ENCODE peak calls at places on chromosomes 3 and 15, in six cellular contexts. A, D, P, W, O and J are unnamed samples.

GRCh38 chr3:24432989-24433388 is 61.7 kb downstream of the THRB start:
- DNase-seq in A (no peak), D (no peak), P (no peak), W (no peak), O (no peak), J (no peak)

GRCh38 chr3:14312375-14312774 is 90.0 kb upstream of the SLC6A6 start:
- DNase-seq in A (no peak), D (no peak), P (no peak), W (no peak), O (no peak), J (no peak)

GRCh38 chr3:158702815-158703481 is 29.3 kb downstream of the RARRES1 start:
- DNase-seq in A (no peak), D (no peak), P (no peak), W (no peak), O (no peak), J (no peak)

GRCh38 chr15:41872166-41872747 is 21.6 kb downstream of the SPTBN5 start:
- DNase-seq in A (no peak), D (no peak), P (no peak), W (no peak), O (no peak), J (no peak)

GRCh38 chr3:52187576-52187975 is 10.4 kb upstream of the ALAS1 start:
- DNase-seq in A (no peak), D (no peak), P (no peak), W (no peak), O (no peak), J (no peak)

GRCh38 chr15:40081691-40082194 is 26.9 kb downstream of the BMF start:
- DNase-seq in A (no peak), D (peak; percentile 46), P (peak; percentile 96), W (no peak), O (no peak), J (no peak)

GRCh38 chr3:128317101-128317697 is 149.5 kb downstream of the DNAJB8 start:
- DNase-seq in A (no peak), D (no peak), P (no peak), W (no peak), O (peak; percentile 22), J (no peak)

GRCh38 chr3:49171775-49172500 is 540 bp downstream of the KLHDC8B start:
- DNase-seq in A (no peak), D (no peak), P (no peak), W (no peak), O (no peak), J (no peak)

GRCh38 chr3:15797600-15798303 is at the start of gene ANKRD28:
- DNase-seq in A (no peak), D (peak; percentile 33), P (peak; percentile 58), W (no peak), O (no peak), J (no peak)

GRCh38 chr3:140629351-140630137 is 48.3 kb upstream of the TRIM42 start:
- DNase-seq in A (no peak), D (no peak), P (peak; percentile 17), W (no peak), O (no peak), J (no peak)

GRCh38 chr3:59185586-59186381 is 136.0 kb upstream of the CFAP20DC start:
- DNase-seq in A (no peak), D (no peak), P (no peak), W (no peak), O (no peak), J (no peak)

GRCh38 chr3:10194328-10195071 is 29.8 kb downstream of the IRAK2 start:
- DNase-seq in A (no peak), D (peak; percentile 61), P (no peak), W (peak; percentile 74), O (no peak), J (no peak)

GRCh38 chr15:94526071-94526689 is 294.8 kb downstream of the MCTP2 start:
- DNase-seq in A (no peak), D (no peak), P (no peak), W (no peak), O (no peak), J (no peak)

GRCh38 chr3:193614430-193614829 is 21.4 kb downstream of the OPA1 start:
- DNase-seq in A (no peak), D (no peak), P (no peak), W (no peak), O (no peak), J (no peak)

DNA sequence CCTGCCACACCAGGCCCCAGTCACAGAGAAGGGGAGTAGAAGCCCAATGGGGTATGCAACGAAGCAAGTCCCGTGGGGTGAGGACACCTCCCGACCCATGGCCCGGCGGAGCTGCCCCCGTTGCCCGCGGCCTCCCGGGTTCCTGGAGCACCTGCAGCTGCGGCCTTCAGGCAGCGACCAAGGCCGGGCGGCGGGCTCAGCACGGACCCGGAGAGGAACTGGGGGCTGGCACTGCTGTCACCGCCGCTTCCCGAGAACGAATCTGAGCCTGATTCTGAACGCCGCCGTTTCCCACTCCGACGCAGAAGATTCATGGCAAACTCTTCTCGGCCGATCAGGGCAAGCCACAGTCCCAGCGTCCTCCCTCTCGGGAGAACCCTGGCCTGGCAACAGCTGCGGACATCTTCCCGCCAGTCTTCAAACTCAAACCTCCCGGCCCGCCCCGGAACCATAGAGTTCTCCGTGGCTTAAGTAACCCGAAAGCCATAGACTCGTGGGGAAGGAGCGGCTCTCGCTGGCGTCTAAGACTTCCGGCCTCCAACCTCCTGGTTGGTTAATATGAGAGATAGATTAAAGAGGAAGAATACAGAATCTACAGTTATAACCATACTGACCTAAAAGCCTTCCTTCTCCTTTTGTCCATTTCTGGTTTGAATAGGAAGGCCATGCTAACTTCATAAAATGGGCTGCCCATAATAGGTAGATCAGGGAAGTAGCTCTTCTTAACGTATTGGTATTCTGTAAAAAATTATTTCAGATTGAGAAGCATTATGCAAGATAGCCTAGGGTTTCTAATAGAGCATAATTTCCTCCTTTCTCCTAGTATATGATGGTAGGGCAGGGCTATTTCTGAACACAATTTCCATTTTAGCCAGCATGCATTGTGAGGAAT is at the start of gene POLQ:
- DNase-seq in A (peak; percentile 71), D (peak; percentile 79), P (peak; percentile 87), W (peak; percentile 77), O (peak; percentile 85), J (peak; percentile 67)
- TF ChIP-seq POLR2A in A (peak; percentile 75), D (peak; percentile 82), P (peak; percentile 63), W (peak; percentile 83), O (peak; percentile 88), J (peak; percentile 64)

GRCh38 chr15:82064824-82065223 is 19.0 kb upstream of the MEX3B start:
- DNase-seq in A (no peak), D (no peak), P (no peak), W (no peak), O (no peak), J (no peak)

GRCh38 chr15:82060817-82061216 is 15.0 kb upstream of the MEX3B start:
- DNase-seq in A (no peak), D (no peak), P (no peak), W (no peak), O (no peak), J (no peak)

GRCh38 chr15:82066455-82066854 is 20.6 kb upstream of the MEX3B start:
- DNase-seq in A (no peak), D (no peak), P (no peak), W (no peak), O (no peak), J (no peak)

GRCh38 chr15:82062479-82062878 is 16.7 kb upstream of the MEX3B start:
- DNase-seq in A (no peak), D (no peak), P (no peak), W (no peak), O (no peak), J (no peak)

GRCh38 chr15:82063055-82063454 is 17.2 kb upstream of the MEX3B start:
- DNase-seq in A (no peak), D (no peak), P (no peak), W (no peak), O (no peak), J (no peak)
- TF ChIP-seq TAF1 in A (no peak), D (no peak), P (no peak), W (no peak), O (no peak), J (no peak)

GRCh38 chr15:29352402-29352801 is 82.8 kb upstream of the NSMCE3 start:
- DNase-seq in A (no peak), D (no peak), P (no peak), W (no peak), O (no peak), J (no peak)

GRCh38 chr15:29361560-29361959 is 91.9 kb upstream of the NSMCE3 start:
- DNase-seq in A (no peak), D (no peak), P (no peak), W (no peak), O (no peak), J (no peak)

DNA sequence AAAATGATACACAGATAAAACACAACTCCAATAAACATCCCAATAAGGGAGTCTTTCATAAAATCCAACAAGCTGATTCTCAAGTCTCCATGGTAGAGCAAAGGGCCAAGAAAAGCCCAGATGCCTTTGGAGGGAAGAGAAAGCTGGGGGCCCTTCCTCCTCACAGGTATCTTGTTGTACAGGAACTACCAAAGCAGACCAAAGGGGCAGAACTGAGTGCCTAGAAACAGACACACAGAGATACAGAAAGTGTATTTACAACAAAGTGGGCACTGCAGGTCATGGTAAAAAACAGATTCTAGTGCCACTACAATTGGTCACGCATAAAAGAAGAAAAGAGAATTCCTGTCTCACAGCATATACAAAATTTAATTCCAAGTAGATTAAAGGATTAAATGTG is 87.2 kb upstream of the NSMCE3 start:
- DNase-seq in A (no peak), D (no peak), P (no peak), W (no peak), O (no peak), J (no peak)
- TF ChIP-seq POLR2A in A (no peak), D (no peak), P (no peak), W (no peak), O (no peak), J (no peak)

GRCh38 chr3:190562866-190563525 is 49.1 kb downstream of the IL1RAP start:
- DNase-seq in A (no peak), D (no peak), P (no peak), W (no peak), O (no peak), J (no peak)

GRCh38 chr3:190564175-190564574 is 50.3 kb downstream of the IL1RAP start:
- DNase-seq in A (no peak), D (no peak), P (no peak), W (no peak), O (no peak), J (no peak)

GRCh38 chr3:190560284-190560895 is 46.5 kb downstream of the IL1RAP start:
- DNase-seq in A (no peak), D (no peak), P (no peak), W (no peak), O (no peak), J (no peak)

GRCh38 chr3:190568036-190568435 is 54.2 kb downstream of the IL1RAP start:
- DNase-seq in A (no peak), D (no peak), P (no peak), W (no peak), O (no peak), J (no peak)

DNA sequence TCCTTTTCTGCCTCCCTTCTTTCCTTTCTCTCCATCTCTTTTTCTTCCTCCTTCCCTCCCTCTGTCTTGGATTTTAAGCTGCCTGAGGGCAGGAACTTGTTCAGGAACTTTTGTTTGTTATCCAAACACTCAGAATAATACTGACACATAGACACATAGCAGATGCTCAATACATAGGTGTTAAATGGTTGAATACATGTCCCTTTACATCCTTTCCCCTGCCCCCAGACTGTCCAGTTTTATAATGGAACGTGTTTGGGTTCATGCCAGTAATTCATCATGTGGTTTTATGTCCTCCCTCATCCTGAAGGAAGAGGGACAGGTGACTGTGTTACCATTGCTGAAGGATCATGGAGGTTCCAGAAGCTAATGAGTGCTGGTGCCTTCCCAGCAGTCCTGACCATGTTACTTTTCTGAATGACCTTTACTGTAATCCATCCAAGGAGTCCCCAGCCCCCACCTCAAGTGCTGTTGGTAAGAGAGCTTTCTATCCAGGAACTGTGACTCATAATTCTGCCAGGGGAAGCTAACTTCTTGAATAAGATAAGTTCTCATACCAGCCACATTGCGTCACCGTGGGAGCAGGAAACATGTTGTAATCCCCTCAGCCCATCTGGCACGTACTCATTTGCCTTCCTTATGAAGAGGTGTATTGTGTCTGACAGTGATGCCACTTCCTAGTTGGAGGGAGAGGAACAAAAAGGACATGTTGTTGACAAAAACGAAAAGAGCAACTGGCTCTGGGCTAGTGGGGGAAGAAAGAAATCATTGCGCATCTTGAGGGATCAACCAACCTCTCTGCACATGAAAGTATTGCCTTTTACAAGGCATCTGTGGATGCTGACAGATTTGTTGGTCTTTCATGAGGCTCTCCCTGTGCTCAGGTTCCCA is 52.4 kb downstream of the IL1RAP start:
- DNase-seq in A (no peak), D (no peak), P (peak; percentile 98), W (no peak), O (no peak), J (no peak)
- TF ChIP-seq TAF1 in A (no peak), D (no peak), P (no peak), W (no peak), O (no peak), J (no peak)